ENCODE peak calls at places on chromosomes 2 and 18, in four cellular contexts. Y, R, T and K are unnamed samples. For H3K9me3, the result is how much of the 10 kb centered on the place peaks cover.

GRCh38 chr2:53711271-53711780 is 56.3 kb upstream of the CHAC2 start:
- DNase-seq in R (no peak), T (no peak), Y (no peak), K (no peak)

GRCh38 chr2:203891474-203891873 is 23.9 kb downstream of the CTLA4 start:
- DNase-seq in T (no peak), R (no peak), Y (no peak), K (no peak)

GRCh38 chr2:234289789-234290188 is 207.1 kb downstream of the ARL4C start:
- DNase-seq in R (no peak), Y (no peak), T (no peak), K (no peak)

GRCh38 chr2:119659601-119660342 is 19.2 kb upstream of the TMEM177 start:
- DNase-seq in T (no peak), Y (no peak), R (no peak), K (peak)

GRCh38 chr2:74741651-74742050 is 87.6 kb downstream of the SEMA4F start:
- DNase-seq in T (no peak), R (no peak), Y (no peak), K (no peak)

GRCh38 chr2:234495076-234495800 is 1.6 kb downstream of the ARL4C start:
- DNase-seq in R (peak), T (no peak), Y (no peak), K (no peak)

GRCh38 chr2:118077636-118078247 is 10.5 kb upstream of the INSIG2 start:
- DNase-seq in T (no peak), R (no peak), Y (no peak), K (no peak)

GRCh38 chr18:48412339-48412929 is 3.3 kb upstream of the ZBTB7C start:
- DNase-seq in R (no peak), T (no peak), Y (no peak), K (peak)

GRCh38 chr2:61937881-61938280 is 32.4 kb downstream of the COMMD1 start:
- DNase-seq in R (no peak), T (no peak), Y (no peak), K (no peak)

GRCh38 chr2:173891315-173892037 is 73.7 kb downstream of the SP3 start:
- DNase-seq in R (no peak), Y (no peak), T (no peak), K (no peak)

GRCh38 chr18:68925268-68925667 is 127.4 kb downstream of the CCDC102B start:
- DNase-seq in Y (no peak), T (no peak), R (no peak), K (no peak)

GRCh38 chr2:114550895-114551793 is 108.7 kb downstream of the DPP10 start:
- DNase-seq in T (no peak), Y (no peak), R (peak), K (peak)

GRCh38 chr2:148391324-148391723 is 253.2 kb upstream of the EPC2 start:
- DNase-seq in R (no peak), T (no peak), Y (no peak), K (no peak)

GRCh38 chr2:234204480-234204879 is 154.0 kb downstream of the SPP2 start:
- DNase-seq in R (no peak), Y (no peak), T (no peak), K (no peak)

GRCh38 chr18:28582724-28583123 is 405.8 kb upstream of the CDH2 start:
- DNase-seq in Y (no peak), T (no peak), R (no peak), K (no peak)

GRCh38 chr2:45242161-45242741 is 233.0 kb upstream of the SIX2 start:
- DNase-seq in Y (peak), R (no peak), T (no peak), K (peak)

GRCh38 chr2:224410946-224411561 is 9.1 kb upstream of the FAM124B start:
- DNase-seq in Y (no peak), T (no peak), R (no peak), K (no peak)

GRCh38 chr18:75321431-75321830 is 106.1 kb downstream of the SMIM21 start:
- DNase-seq in R (no peak), T (no peak), Y (no peak), K (no peak)

GRCh38 chr2:239139101-239139500 is 261.7 kb downstream of the HDAC4 start:
- DNase-seq in R (peak), Y (no peak), T (no peak), K (no peak)

GRCh38 chr2:67322361-67323001 is 74.7 kb upstream of the ETAA1 start:
- DNase-seq in Y (peak), R (peak), T (no peak), K (peak)

GRCh38 chr2:109333414-109334194 is 204.6 kb downstream of the SH3RF3 start:
- DNase-seq in Y (no peak), R (no peak), T (no peak), K (no peak)

GRCh38 chr2:73089270-73090030 is 17.9 kb upstream of the SFXN5 start:
- DNase-seq in Y (peak), T (no peak), R (peak), K (no peak)

GRCh38 chr2:54767921-54768320 is 44.5 kb downstream of the EML6 start:
- DNase-seq in T (no peak), Y (no peak), R (no peak), K (no peak)

GRCh38 chr2:39091063-39091462 is 29.8 kb downstream of the SOS1 start:
- DNase-seq in T (no peak), Y (no peak), R (no peak), K (peak)

GRCh38 chr2:199590323-199590915 is 132.7 kb upstream of the SATB2 start:
- DNase-seq in Y (no peak), T (no peak), R (no peak), K (no peak)

GRCh38 chr2:42195559-42195958 is 26.4 kb downstream of the EML4 start:
- DNase-seq in T (no peak), R (no peak), Y (no peak), K (no peak)

GRCh38 chr2:39175391-39175790 is 54.5 kb upstream of the SOS1 start:
- DNase-seq in R (no peak), Y (no peak), T (no peak), K (no peak)

GRCh38 chr2:8427211-8427610 is 254.6 kb upstream of the ID2 start:
- DNase-seq in R (no peak), Y (no peak), T (no peak), K (no peak)

GRCh38 chr2:224175538-224175937 is 136.5 kb upstream of the SERPINE2 start:
- DNase-seq in Y (no peak), T (no peak), R (no peak), K (no peak)

GRCh38 chr2:169797601-169798000 is 1.1 kb upstream of the SSB start:
- DNase-seq in T (no peak), R (no peak), Y (no peak), K (no peak)

GRCh38 chr2:24579053-24579803 is 88.2 kb downstream of the NCOA1 start:
- DNase-seq in Y (no peak), R (no peak), T (no peak), K (no peak)

GRCh38 chr18:58887613-58887963 is 22.9 kb downstream of the ZNF532 start:
- DNase-seq in R (peak), Y (peak), T (no peak), K (no peak)

GRCh38 chr2:38522754-38523349 is 79.9 kb downstream of the HNRNPLL start:
- DNase-seq in R (no peak), T (no peak), Y (no peak), K (peak)

GRCh38 chr2:1736997-1737480 is 7.3 kb downstream of the PXDN start:
- DNase-seq in Y (no peak), T (no peak), R (no peak), K (no peak)

GRCh38 chr2:185221-185620 is 78.6 kb downstream of the SH3YL1 start:
- DNase-seq in R (no peak), Y (no peak), T (no peak), K (no peak)

GRCh38 chr2:180311-180710 is 83.5 kb downstream of the SH3YL1 start:
- DNase-seq in R (no peak), T (no peak), Y (no peak), K (no peak)

GRCh38 chr2:182509-183122 is 81.2 kb downstream of the SH3YL1 start:
- DNase-seq in T (no peak), Y (no peak), R (no peak), K (no peak)

GRCh38 chr2:187825-188224 is 76.0 kb downstream of the SH3YL1 start:
- DNase-seq in Y (no peak), T (no peak), R (no peak), K (no peak)

DNA sequence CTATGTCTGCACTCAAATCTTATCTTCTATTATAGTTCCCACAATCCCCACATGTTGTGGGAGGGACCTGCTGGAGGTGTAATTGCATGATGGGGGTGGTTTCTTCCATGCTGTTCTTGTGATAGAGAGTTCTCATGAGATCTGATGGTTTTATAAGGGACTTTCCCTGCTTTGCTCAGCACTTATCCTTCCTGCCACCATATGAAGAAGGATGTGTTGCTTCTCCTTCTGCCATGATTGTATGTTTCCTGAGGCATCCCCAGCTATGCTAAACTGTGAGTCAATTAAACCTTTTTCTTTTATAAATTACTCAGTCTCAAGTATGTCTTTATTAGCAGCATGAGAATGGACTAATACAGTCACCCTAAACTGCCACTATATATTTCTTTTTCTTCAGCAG is 79.1 kb downstream of the SH3YL1 start:
- DNase-seq in R (no peak), Y (no peak), T (no peak), K (no peak)
- H3K9me3 ChIP-seq in R (under half), Y (under half), T (under half), K (under half)

GRCh38 chr2:125313806-125314205 is 1288.7 kb downstream of the CNTNAP5 start:
- DNase-seq in T (no peak), R (peak), Y (no peak), K (no peak)
- H3K9me3 ChIP-seq in T (under half), R (under half), Y (under half), K (under half)

DNA sequence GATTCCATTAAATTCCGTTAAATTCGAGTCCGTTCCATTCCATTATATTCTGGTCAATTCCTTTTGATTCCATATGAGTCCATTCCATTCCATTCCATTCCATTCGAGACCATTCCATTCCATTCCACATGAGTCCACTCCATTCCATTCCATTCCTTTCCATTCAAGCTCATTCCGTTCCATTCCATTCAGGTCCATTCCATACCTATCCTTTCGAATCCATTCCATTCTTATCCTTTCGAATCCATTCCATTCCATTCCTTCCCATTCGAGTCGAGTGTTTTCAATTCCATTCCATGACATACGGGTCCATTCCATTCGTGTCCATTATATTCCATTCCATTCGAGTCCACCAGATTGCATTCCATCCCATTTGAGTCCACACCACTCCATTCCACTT is 1127.4 kb downstream of the RPIA start:
- DNase-seq in R (no peak), T (no peak), Y (no peak), K (no peak)
- H3K9me3 ChIP-seq in R (under half), T (under half), Y (under half), K (under half)

GRCh38 chr2:125324273-125324672 is 1299.2 kb downstream of the CNTNAP5 start:
- DNase-seq in R (no peak), Y (no peak), T (no peak), K (no peak)

GRCh38 chr2:125330133-125330532 is 1305.0 kb downstream of the CNTNAP5 start:
- DNase-seq in T (no peak), Y (no peak), R (no peak), K (no peak)
- H3K9me3 ChIP-seq in T (under half), Y (under half), R (under half), K (under half)

DNA sequence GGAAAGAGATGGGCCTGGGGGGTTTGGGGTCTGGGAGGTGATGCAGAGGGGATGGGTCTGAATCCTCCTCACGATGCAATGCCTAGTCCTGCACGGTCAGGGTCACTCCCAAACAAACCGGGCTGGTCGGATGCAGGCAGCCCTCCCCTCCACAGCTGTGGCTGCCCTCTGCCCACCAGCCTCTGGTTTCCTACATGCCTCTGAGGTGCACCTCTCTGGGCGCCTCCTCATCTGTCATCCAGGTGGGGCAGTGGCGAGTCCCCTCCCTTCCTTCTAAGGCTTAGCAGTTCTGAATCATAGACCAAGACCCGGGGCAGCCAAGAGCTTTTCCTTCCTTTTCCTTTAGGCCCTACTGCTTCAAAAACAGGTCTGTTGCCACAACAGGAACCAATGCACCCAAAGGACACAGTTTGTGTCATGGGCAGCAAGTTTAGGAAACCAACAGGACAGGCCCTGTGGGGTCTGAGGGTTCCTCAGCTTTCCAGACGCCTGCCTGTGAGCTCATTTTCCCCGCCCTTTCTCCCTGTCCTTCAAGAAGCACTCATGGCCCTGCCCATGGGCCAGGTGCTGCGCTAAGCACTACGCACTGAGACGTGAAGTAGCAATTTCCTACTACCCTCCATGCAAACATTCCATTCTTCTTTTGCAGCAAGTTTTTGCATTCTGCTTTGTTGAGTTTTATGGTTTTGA is 6.5 kb upstream of the MAL start:
- DNase-seq in R (no peak), T (no peak), Y (no peak), K (peak)
- H3K9me3 ChIP-seq in R (under half), T (under half), Y (under half), K (under half)

GRCh38 chr2:139020287-139020686 is 240.1 kb upstream of the NXPH2 start:
- DNase-seq in T (no peak), R (no peak), Y (no peak), K (no peak)

DNA sequence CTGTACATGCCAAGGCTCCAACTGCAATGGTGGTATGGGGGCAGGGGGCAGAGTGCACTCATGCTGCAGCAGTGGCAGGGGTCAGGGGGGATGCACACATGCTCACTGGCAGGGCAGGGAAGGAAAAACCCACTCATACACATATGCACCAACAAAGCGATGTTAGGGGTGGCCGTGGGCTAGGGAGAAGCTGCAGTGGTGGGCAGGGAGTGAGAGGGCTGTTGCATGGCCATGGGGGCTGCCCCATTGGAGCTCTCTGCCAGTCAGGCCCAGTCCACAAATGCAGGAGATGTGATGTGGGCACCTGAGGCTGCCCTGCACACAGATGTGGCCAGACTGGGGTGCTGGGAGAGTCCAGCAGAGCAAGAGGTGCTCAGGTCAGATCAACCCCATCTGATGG is 238.1 kb upstream of the NXPH2 start:
- DNase-seq in T (no peak), Y (no peak), R (no peak), K (no peak)
- H3K9me3 ChIP-seq in T (under half), Y (half or more), R (under half), K (under half)

GRCh38 chr2:13858626-13859025 is 773.9 kb upstream of the LRATD1 start:
- DNase-seq in T (no peak), Y (no peak), R (no peak), K (no peak)
- H3K9me3 ChIP-seq in T (under half), Y (under half), R (under half), K (under half)

GRCh38 chr2:33614190-33614589 is 15.1 kb upstream of the FAM98A start:
- DNase-seq in T (no peak), R (no peak), Y (no peak), K (no peak)
- H3K9me3 ChIP-seq in T (under half), R (under half), Y (under half), K (under half)

DNA sequence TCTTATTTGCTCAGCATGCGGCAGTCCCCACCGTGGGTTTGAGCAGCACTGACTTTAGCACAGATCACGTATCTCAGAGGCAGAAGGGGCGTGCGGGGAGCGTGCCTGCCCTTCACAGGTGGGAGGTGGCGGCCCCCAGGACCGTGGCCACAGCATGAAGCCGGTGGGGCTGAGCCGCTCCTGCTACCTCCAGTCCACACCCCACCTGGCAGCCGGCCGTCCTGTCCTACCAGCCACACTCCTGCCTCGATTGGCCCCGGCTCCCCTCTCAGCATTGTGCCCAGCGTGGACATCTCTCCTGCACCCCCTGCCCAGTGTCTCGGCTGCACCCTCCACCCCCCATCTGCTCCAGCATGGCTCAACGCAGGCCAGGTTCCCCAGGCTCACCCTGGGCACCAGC is 73.6 kb downstream of the NFATC1 start:
- DNase-seq in R (no peak), T (no peak), Y (no peak), K (no peak)
- H3K9me3 ChIP-seq in R (under half), T (under half), Y (under half), K (under half)